ENCODE peak calls at places on chromosomes 3 and 15, in ten cellular contexts. W, Q, L, Z, N, F, K, M, D and X are unnamed samples.

GRCh38 chr15:78302579-78302978 is 3.2 kb upstream of the SKIC8 start:
- DNase-seq in K (no peak), Q (no peak), F (no peak), L (no peak), M (no peak), N (peak), D (no peak), W (no peak), Z (no peak), X (no peak)

GRCh38 chr15:94119923-94120775 is 111.2 kb upstream of the MCTP2 start:
- DNase-seq in D (peak), Q (peak), N (peak), W (no peak), K (peak), L (peak), M (peak), Z (peak), F (peak), X (peak)

GRCh38 chr3:32105291-32106131 is 909 bp upstream of the GPD1L start:
- DNase-seq in L (no peak), Q (peak), M (no peak), K (no peak), F (peak), N (peak), Z (no peak), D (no peak), W (peak), X (no peak)

GRCh38 chr3:16849240-16849639 is 35.5 kb upstream of the PLCL2 start:
- DNase-seq in N (peak), M (peak), D (peak), W (no peak), F (peak), Z (peak), Q (peak), L (peak), K (peak), X (peak)

GRCh38 chr3:101902041-101902440 is 52.7 kb downstream of the NFKBIZ start:
- DNase-seq in Z (no peak), L (no peak), W (no peak), N (peak), D (no peak), K (no peak), M (no peak), F (no peak), Q (peak), X (no peak)

GRCh38 chr15:77810180-77810579 is 177.5 kb upstream of the LINGO1 start:
- DNase-seq in Q (no peak), D (no peak), F (no peak), W (no peak), K (no peak), M (no peak), Z (no peak), L (no peak), N (peak), X (no peak)

GRCh38 chr3:115937054-115937453 is 313.7 kb downstream of the GAP43 start:
- DNase-seq in Z (no peak), N (no peak), F (no peak), K (no peak), L (no peak), W (no peak), Q (no peak), M (no peak), D (no peak), X (no peak)

GRCh38 chr3:151403246-151403645 is 18.7 kb upstream of the P2RY12 start:
- DNase-seq in L (no peak), F (no peak), N (peak), Z (no peak), Q (no peak), K (no peak), D (no peak), M (no peak), W (no peak), X (no peak)

GRCh38 chr15:88448991-88449461 is 18.2 kb downstream of the MRPL46 start:
- DNase-seq in F (no peak), N (no peak), Z (no peak), W (no peak), Q (no peak), K (no peak), L (no peak), M (no peak), D (no peak), X (no peak)

GRCh38 chr15:63473007-63473748 is 31.2 kb upstream of the USP3 start:
- DNase-seq in W (no peak), N (no peak), Q (no peak), Z (no peak), M (no peak), L (no peak), F (no peak), K (peak), D (peak), X (no peak)

GRCh38 chr3:141241248-141242034 is 9.8 kb downstream of the PXYLP1 start:
- DNase-seq in D (no peak), M (no peak), W (no peak), F (no peak), Z (no peak), L (no peak), Q (no peak), K (no peak), N (peak), X (no peak)

GRCh38 chr15:31101262-31102048 is at the start of gene TRPM1:
- DNase-seq in L (no peak), D (no peak), K (no peak), Z (no peak), F (no peak), M (no peak), Q (no peak), W (no peak), N (no peak), X (no peak)

GRCh38 chr3:126782554-126782953 is 78.5 kb downstream of the CHCHD6 start:
- DNase-seq in F (peak), N (peak), L (no peak), W (no peak), Q (peak), Z (peak), M (peak), K (no peak), D (no peak), X (no peak)

GRCh38 chr3:117019082-117019713 is 309.6 kb downstream of the TUSC7 start:
- DNase-seq in M (peak), F (peak), K (no peak), Q (peak), Z (peak), L (peak), W (no peak), D (peak), N (peak), X (peak)

GRCh38 chr3:161208931-161209330 is 12.2 kb upstream of the NMD3 start:
- DNase-seq in L (no peak), Q (no peak), K (no peak), D (no peak), W (no peak), F (no peak), Z (no peak), M (peak), N (no peak), X (no peak)

GRCh38 chr3:46093327-46093932 is 66.1 kb upstream of the XCR1 start:
- DNase-seq in D (no peak), Q (no peak), Z (no peak), M (no peak), L (no peak), K (no peak), F (no peak), N (no peak), W (no peak), X (no peak)

GRCh38 chr15:44712108-44713005 is 1.0 kb downstream of the B2M start:
- DNase-seq in W (peak), L (peak), K (peak), Q (peak), F (peak), D (peak), M (no peak), N (peak), Z (peak), X (peak)

GRCh38 chr3:186421946-186422345 is 59.9 kb upstream of the DGKG start:
- DNase-seq in F (no peak), Z (no peak), N (no peak), D (no peak), K (no peak), W (no peak), M (no peak), L (no peak), Q (no peak), X (no peak)

GRCh38 chr3:16176391-16177030 is 2.0 kb downstream of the GALNT15 start:
- DNase-seq in Z (no peak), Q (peak), W (no peak), D (no peak), K (no peak), M (no peak), L (no peak), F (no peak), N (peak), X (no peak)

GRCh38 chr3:38131621-38132369 is 5.1 kb downstream of the ACAA1 start:
- DNase-seq in L (peak), K (no peak), W (peak), M (peak), Q (peak), D (no peak), Z (no peak), F (peak), N (peak), X (peak)

GRCh38 chr15:92393287-92393993 is at the start of gene ST8SIA2:
- DNase-seq in Z (no peak), F (no peak), L (no peak), W (no peak), Q (peak), D (no peak), M (peak), K (no peak), N (peak), X (no peak)

GRCh38 chr15:101017935-101018849 is 99.0 kb downstream of the LRRK1 start:
- DNase-seq in Z (peak), N (peak), L (no peak), M (no peak), W (peak), K (no peak), F (peak), Q (peak), D (no peak), X (no peak)

GRCh38 chr3:58462829-58463180 is 29.1 kb upstream of the KCTD6 start:
- DNase-seq in M (peak), L (no peak), F (no peak), Z (no peak), W (no peak), Q (no peak), N (no peak), K (no peak), D (no peak), X (no peak)

GRCh38 chr3:138726966-138727365 is 107.8 kb downstream of the PIK3CB start:
- DNase-seq in L (no peak), K (no peak), M (no peak), D (no peak), F (no peak), W (no peak), Q (no peak), Z (no peak), N (peak), X (no peak)

GRCh38 chr3:176954517-176954916 is 242.8 kb downstream of the TBL1XR1 start:
- DNase-seq in W (no peak), K (no peak), L (no peak), Q (no peak), Z (no peak), N (no peak), M (no peak), F (no peak), D (no peak), X (no peak)

DNA sequence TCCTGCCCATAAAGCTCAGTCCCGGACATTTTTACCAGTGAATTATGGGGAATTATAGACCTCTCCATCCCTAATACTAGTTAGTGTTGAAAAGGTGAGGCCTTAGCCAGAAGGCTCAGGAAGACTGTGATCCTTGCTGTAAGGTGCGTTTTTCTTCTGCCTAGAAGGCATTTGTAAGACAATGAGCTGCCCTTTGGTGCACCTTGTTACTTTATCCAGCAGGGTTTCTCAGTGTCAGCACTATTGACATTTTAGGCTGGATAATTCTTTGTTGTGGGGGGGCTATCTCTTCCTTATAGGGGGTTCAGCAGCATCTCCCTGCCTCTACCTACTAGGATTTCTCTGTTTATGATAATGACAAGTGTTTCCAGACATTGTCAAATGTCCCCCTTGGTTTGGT is 108.1 kb upstream of the ABHD17C start:
- DNase-seq in L (no peak), D (no peak), F (no peak), W (no peak), Z (no peak), M (peak), Q (no peak), N (no peak), K (no peak), X (no peak)
- H3K27ac ChIP-seq in L (no peak), D (no peak), F (no peak), W (no peak), Z (no peak), M (no peak), Q (no peak), N (no peak), K (no peak), X (no peak)

GRCh38 chr15:59550520-59550919 is 61.1 kb upstream of the GCNT3 start:
- DNase-seq in L (no peak), D (no peak), Q (no peak), M (no peak), F (no peak), Z (no peak), N (no peak), W (no peak), K (no peak), X (peak)
- H3K27ac ChIP-seq in L (no peak), D (no peak), Q (no peak), M (no peak), F (peak), Z (no peak), N (no peak), W (no peak), K (no peak), X (no peak)

GRCh38 chr3:125203731-125204130 is 8.8 kb downstream of the SLC12A8 start:
- DNase-seq in N (no peak), Q (no peak), W (no peak), D (no peak), Z (no peak), M (no peak), K (no peak), L (no peak), F (no peak), X (no peak)
- H3K27ac ChIP-seq in N (no peak), Q (no peak), W (no peak), D (no peak), Z (no peak), M (no peak), K (no peak), L (no peak), F (no peak), X (no peak)

GRCh38 chr3:13556937-13557336 is 8.0 kb downstream of the FBLN2 start:
- DNase-seq in K (no peak), M (no peak), L (no peak), N (no peak), Q (no peak), W (no peak), F (no peak), Z (no peak), D (no peak), X (no peak)

GRCh38 chr3:13557926-13558325 is 9.0 kb downstream of the FBLN2 start:
- DNase-seq in N (no peak), L (no peak), D (no peak), W (no peak), M (no peak), Z (no peak), F (no peak), K (no peak), Q (no peak), X (no peak)

GRCh38 chr3:13557417-13557816 is 8.5 kb downstream of the FBLN2 start:
- DNase-seq in Z (no peak), K (no peak), D (no peak), F (no peak), M (no peak), Q (no peak), L (no peak), N (no peak), W (no peak), X (no peak)

GRCh38 chr3:13555753-13556152 is 6.8 kb downstream of the FBLN2 start:
- DNase-seq in D (no peak), W (no peak), F (no peak), M (no peak), Z (no peak), L (no peak), Q (no peak), N (no peak), K (no peak), X (no peak)

DNA sequence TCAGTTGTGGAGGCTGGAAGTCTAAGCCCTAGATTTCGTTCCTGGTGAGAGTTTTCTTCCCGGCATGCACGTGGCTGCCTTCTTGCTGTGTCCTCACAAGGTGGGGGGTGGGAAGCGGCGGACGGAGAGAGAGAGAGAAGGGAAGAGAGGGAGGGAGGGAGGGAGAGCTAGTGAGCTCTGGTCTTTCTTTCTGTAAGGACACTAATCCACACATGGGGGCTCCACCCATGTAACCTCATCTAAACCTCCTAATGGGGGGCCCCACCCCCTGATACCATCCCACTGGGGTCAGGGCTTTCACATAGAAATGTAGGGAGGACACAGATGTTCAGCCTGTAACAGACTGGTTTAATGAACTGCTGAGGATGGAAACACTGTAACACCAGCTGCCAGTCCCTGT is 7.3 kb downstream of the FBLN2 start:
- DNase-seq in D (no peak), F (no peak), L (no peak), N (no peak), K (no peak), Q (no peak), W (no peak), Z (no peak), M (no peak), X (no peak)
- H3K27ac ChIP-seq in D (no peak), F (no peak), L (no peak), N (peak), K (no peak), Q (no peak), W (peak), Z (no peak), M (no peak), X (no peak)

GRCh38 chr15:61195116-61196002 is 33.7 kb downstream of the RORA start:
- DNase-seq in Z (no peak), K (no peak), D (peak), W (no peak), N (peak), L (no peak), M (peak), Q (peak), F (no peak), X (no peak)
- H3K27ac ChIP-seq in Z (no peak), K (no peak), D (no peak), W (no peak), N (no peak), L (no peak), M (no peak), Q (no peak), F (no peak), X (no peak)

GRCh38 chr15:95286316-95286880 is 1044.1 kb upstream of the NR2F2 start:
- DNase-seq in L (no peak), M (no peak), D (no peak), K (no peak), F (no peak), Z (no peak), N (no peak), W (no peak), Q (peak), X (no peak)
- H3K27ac ChIP-seq in L (peak), M (no peak), D (no peak), K (no peak), F (peak), Z (no peak), N (no peak), W (no peak), Q (peak), X (no peak)

GRCh38 chr3:99548674-99549073 is 89.7 kb upstream of the COL8A1 start:
- DNase-seq in K (no peak), L (no peak), F (no peak), M (no peak), N (no peak), Q (peak), W (no peak), D (no peak), Z (no peak), X (no peak)
- H3K27ac ChIP-seq in K (no peak), L (no peak), F (no peak), M (no peak), N (no peak), Q (peak), W (no peak), D (no peak), Z (no peak), X (no peak)